ENCODE peak calls at places on chromosomes 1 and 21, in seven cellular contexts. E is upper lobe of right lung; U is OCI-LY7; J is astrocyte of the spinal cord; K is GM10248; A is activated CD8-positive, alpha-beta T cell treated with anti-CD3 and anti-CD28 coated beads for 36 hours; F is mucosa of descending colon. T is an unnamed sample.
A peak's percentile ranks its signal among the peaks of the same experiment; 100 is the strongest.

GRCh38 chr1:222283147-222283768 is 264.6 kb downstream of the HHIPL2 start:
- DNase-seq in E (no peak), K (no peak), U (no peak), A (no peak), F (no peak), J (peak; percentile 54), T (no peak)

GRCh38 chr1:193306430-193306829 is 120.0 kb upstream of the B3GALT2 start:
- DNase-seq in A (no peak), J (no peak), K (no peak), E (no peak), F (no peak), U (no peak), T (no peak)

GRCh38 chr1:147245586-147246021 is 3.1 kb downstream of the CHD1L start:
- DNase-seq in F (no peak), A (peak; percentile 41), K (no peak), J (no peak), E (no peak), U (no peak), T (peak; percentile 68)

GRCh38 chr1:224759570-224760562 is 143.7 kb downstream of the CNIH3 start:
- DNase-seq in F (no peak), A (no peak), U (no peak), E (no peak), K (no peak), J (no peak), T (no peak)

GRCh38 chr21:26055841-26056264 is 114.7 kb downstream of the APP start:
- DNase-seq in J (no peak), U (no peak), A (no peak), F (no peak), E (no peak), K (no peak), T (no peak)

GRCh38 chr21:45544449-45545235 is 2.4 kb upstream of the SLC19A1 start:
- DNase-seq in U (no peak), E (peak; percentile 46), A (no peak), F (no peak), J (no peak), K (peak; percentile 16), T (no peak)

GRCh38 chr1:215226755-215227154 is 144.2 kb downstream of the KCNK2 start:
- DNase-seq in K (no peak), E (no peak), J (peak; percentile 8), A (no peak), F (no peak), U (no peak), T (no peak)

GRCh38 chr1:115098979-115099692 is 9.8 kb upstream of the TSPAN2 start:
- DNase-seq in K (peak; percentile 34), J (peak; percentile 77), E (no peak), F (no peak), A (peak; percentile 85), U (peak; percentile 87), T (peak; percentile 79)

GRCh38 chr1:201964266-201964665 is 9.0 kb downstream of the TIMM17A start:
- DNase-seq in F (no peak), U (no peak), E (no peak), A (no peak), K (no peak), J (no peak), T (no peak)

GRCh38 chr1:198788561-198789064 is 149.8 kb downstream of the PTPRC start:
- DNase-seq in J (peak; percentile 32), A (peak; percentile 56), U (peak; percentile 65), F (no peak), K (peak; percentile 21), E (no peak), T (peak; percentile 49)

GRCh38 chr1:153379591-153379990 is 4.2 kb upstream of the S100A12 start:
- DNase-seq in F (no peak), J (no peak), K (no peak), A (no peak), E (no peak), U (no peak), T (no peak)

GRCh38 chr1:243549108-243549507 is 293.3 kb downstream of the SDCCAG8 start:
- DNase-seq in F (no peak), U (no peak), E (no peak), K (no peak), A (no peak), J (peak; percentile 73), T (no peak)

GRCh38 chr1:53577141-53578100 is 118.2 kb downstream of the DMRTB1 start:
- DNase-seq in J (no peak), F (no peak), E (peak; percentile 48), U (no peak), A (no peak), K (no peak), T (no peak)
- TF ChIP-seq CTCF in J (no peak), F (no peak), E (no peak), U (no peak), A (no peak), K (no peak), T (no peak)

GRCh38 chr1:10980094-10980577 is 32.3 kb upstream of the TARDBP start:
- DNase-seq in A (no peak), F (peak; percentile 85), U (no peak), E (peak; percentile 88), J (peak; percentile 75), K (no peak), T (no peak)
- TF ChIP-seq CTCF in A (no peak), F (no peak), U (no peak), E (peak; percentile 39), J (peak; percentile 48), K (peak; percentile 21), T (no peak)

DNA sequence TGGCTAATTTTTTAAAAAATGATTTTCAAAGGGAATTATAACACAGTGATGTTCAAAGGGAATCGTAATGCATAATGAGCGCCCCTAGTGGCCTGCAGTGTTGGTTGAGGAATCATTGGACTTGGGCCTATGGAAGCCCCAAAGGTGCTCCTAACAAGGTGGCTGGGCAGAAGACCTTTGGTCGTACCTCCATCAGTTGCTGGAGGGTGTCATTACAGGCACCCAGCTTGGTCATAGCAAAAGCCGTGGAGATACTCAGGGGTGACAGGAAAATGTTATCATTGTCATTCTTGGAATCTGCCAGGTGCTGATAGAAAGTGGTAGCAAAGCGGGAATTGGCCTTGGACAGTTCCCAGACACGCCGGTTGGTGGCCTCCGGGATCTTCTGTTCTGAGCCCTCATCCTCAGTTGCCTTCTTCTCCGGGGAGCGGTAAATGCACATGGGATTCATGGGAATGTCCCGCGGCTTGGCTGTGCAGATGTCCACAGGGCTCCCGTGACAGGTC is 2.7 kb downstream of the SERPINC1 start:
- DNase-seq in A (peak; percentile 54), U (peak; percentile 67), F (no peak), K (peak; percentile 58), E (no peak), J (no peak), T (peak; percentile 46)
- TF ChIP-seq CTCF in A (peak; percentile 62), U (peak; percentile 95), F (no peak), K (peak; percentile 44), E (peak; percentile 50), J (peak; percentile 65), T (peak; percentile 60)

GRCh38 chr1:63466759-63467158 is 56.3 kb downstream of the ITGB3BP start:
- DNase-seq in E (no peak), F (no peak), J (no peak), A (no peak), K (no peak), U (no peak), T (peak; percentile 5)
- TF ChIP-seq CTCF in E (peak; percentile 8), F (no peak), J (peak; percentile 6), A (no peak), K (no peak), U (no peak), T (no peak)

DNA sequence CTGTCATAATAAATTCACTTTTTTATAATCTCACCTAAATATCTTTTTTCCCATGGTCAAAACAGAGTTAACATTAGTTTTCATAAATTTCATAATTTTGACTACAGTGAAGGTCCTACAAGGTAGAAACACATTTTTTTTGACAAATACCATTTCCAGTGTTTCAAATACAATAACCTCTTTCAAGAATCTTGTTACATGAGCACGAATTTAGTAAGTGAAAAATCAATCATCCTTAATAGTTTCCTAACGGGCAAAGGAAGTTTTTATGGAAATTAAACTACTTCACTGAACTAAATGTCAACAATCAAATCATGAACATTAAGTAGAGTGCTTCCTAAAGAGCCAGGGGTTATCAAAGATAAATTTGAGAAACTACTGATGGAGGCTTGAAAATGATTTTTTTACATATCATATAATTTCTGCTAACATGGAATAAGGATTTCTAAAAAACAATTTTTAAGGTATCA is 35.4 kb downstream of the ABL2 start:
- DNase-seq in F (no peak), A (no peak), U (no peak), K (no peak), J (no peak), E (no peak), T (no peak)
- TF ChIP-seq CTCF in F (no peak), A (no peak), U (no peak), K (no peak), J (no peak), E (no peak), T (no peak)

GRCh38 chr1:8706291-8706690 is 111.1 kb downstream of the RERE start:
- DNase-seq in J (no peak), A (no peak), K (no peak), F (no peak), U (no peak), E (no peak), T (no peak)

GRCh38 chr1:8699679-8700078 is 117.8 kb downstream of the RERE start:
- DNase-seq in J (no peak), U (no peak), F (no peak), K (no peak), A (no peak), E (no peak), T (no peak)

GRCh38 chr1:8705104-8705503 is 112.3 kb downstream of the RERE start:
- DNase-seq in E (no peak), J (no peak), U (no peak), A (no peak), K (no peak), F (no peak), T (no peak)

GRCh38 chr1:8702121-8702520 is 115.3 kb downstream of the RERE start:
- DNase-seq in U (no peak), E (peak; percentile 73), K (peak; percentile 32), F (peak; percentile 71), A (peak; percentile 32), J (peak; percentile 48), T (peak; percentile 48)

DNA sequence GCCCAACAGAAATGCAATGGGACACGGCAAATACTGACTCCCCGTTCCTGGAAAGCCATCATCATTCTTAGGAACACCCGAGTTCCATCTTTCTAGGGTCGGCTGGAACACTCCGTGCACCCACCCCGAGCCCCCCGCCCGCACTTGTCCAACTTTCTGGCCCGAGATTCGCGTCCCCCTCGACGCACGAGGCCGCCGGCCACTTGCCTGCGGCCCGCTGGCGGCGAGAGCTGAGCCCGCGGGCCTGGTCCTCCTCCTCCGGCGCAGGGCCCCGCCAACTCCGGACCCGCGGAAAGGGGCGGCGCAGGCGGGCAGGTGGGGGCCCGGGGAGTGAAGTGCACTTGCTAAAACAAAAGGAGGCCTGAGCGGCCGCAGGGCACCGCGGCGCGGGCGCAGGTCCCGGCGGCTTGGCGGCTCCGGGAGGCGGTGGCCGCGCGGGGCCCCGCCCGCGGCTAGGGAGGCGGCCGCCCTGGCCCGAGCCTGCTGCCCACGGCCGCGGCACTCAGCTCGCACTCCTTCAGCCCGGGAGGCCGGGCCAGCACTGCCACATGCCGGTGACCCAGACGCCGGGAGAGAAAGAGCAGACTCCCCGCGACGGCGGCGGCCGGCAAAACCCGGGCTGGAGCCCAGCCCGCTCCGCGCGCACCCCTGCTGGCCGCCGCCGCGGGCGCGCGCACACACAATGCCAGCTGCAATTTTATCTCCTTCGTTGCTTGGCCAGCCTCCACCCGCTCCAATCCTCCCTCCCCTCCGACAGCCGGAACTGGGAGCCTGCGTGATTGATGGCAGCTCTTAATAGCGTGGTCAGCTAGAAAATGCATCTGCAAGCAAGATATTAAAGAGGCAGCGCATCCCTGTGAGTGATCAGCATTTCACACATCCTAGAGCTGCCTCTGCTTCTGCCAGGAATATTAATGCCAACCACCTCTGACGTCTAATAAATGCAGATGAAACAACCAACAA is 114.3 kb downstream of the RERE start:
- DNase-seq in U (peak; percentile 67), E (peak; percentile 96), J (peak; percentile 87), K (peak; percentile 88), F (peak; percentile 93), A (peak; percentile 75), T (peak; percentile 90)
- TF ChIP-seq CTCF in U (no peak), E (peak; percentile 16), J (peak; percentile 7), K (peak; percentile 39), F (peak; percentile 15), A (no peak), T (no peak)